ENCODE peak calls at places on chromosomes 11 and 22, in seven cellular contexts. One of them, this sample, is unnamed.

GRCh38 chr11:7486731-7487130 is 1.4 kb downstream of the OLFML1 start:
- DNase-seq in adipocyte: peak; percentile 48
- DNase-seq in psoas muscle: no peak
- DNase-seq in HCT116: no peak
- DNase-seq in tibial nerve: no peak
- DNase-seq in GM06990: no peak
- DNase-seq in BJ: no peak
- DNase-seq in this sample: no peak

GRCh38 chr11:46490576-46491100 is 99.1 kb upstream of the CHRM4 start:
- DNase-seq in GM06990: no peak
- DNase-seq in HCT116: no peak
- DNase-seq in psoas muscle: no peak
- DNase-seq in adipocyte: no peak
- DNase-seq in BJ: no peak
- DNase-seq in tibial nerve: no peak
- DNase-seq in this sample: no peak

GRCh38 chr11:119691020-119691666 is 37.9 kb downstream of the NECTIN1 start:
- DNase-seq in adipocyte: no peak
- DNase-seq in GM06990: no peak
- DNase-seq in psoas muscle: no peak
- DNase-seq in HCT116: no peak
- DNase-seq in BJ: no peak
- DNase-seq in tibial nerve: no peak
- DNase-seq in this sample: no peak

GRCh38 chr22:36239150-36239400 is 252 bp downstream of the APOL2 start:
- DNase-seq in tibial nerve: no peak
- DNase-seq in HCT116: no peak
- DNase-seq in GM06990: no peak
- DNase-seq in psoas muscle: peak; percentile 18
- DNase-seq in adipocyte: no peak
- DNase-seq in BJ: no peak
- DNase-seq in this sample: no peak

GRCh38 chr11:65188486-65188885 is 6.8 kb downstream of the CAPN1 start:
- DNase-seq in GM06990: no peak
- DNase-seq in psoas muscle: no peak
- DNase-seq in tibial nerve: no peak
- DNase-seq in adipocyte: no peak
- DNase-seq in HCT116: no peak
- DNase-seq in BJ: no peak
- DNase-seq in this sample: no peak

GRCh38 chr11:28636033-28636432 is 527.8 kb downstream of the METTL15 start:
- DNase-seq in psoas muscle: no peak
- DNase-seq in adipocyte: peak; percentile 17
- DNase-seq in BJ: no peak
- DNase-seq in HCT116: no peak
- DNase-seq in GM06990: no peak
- DNase-seq in tibial nerve: no peak
- DNase-seq in this sample: no peak

GRCh38 chr22:46731246-46732040 is 6.6 kb downstream of the CERK start:
- DNase-seq in adipocyte: peak; percentile 39
- DNase-seq in GM06990: no peak
- DNase-seq in HCT116: no peak
- DNase-seq in BJ: no peak
- DNase-seq in psoas muscle: peak; percentile 58
- DNase-seq in tibial nerve: no peak
- DNase-seq in this sample: no peak

GRCh38 chr22:22548910-22549309 is 10.2 kb downstream of the PRAME start:
- DNase-seq in tibial nerve: no peak
- DNase-seq in BJ: no peak
- DNase-seq in adipocyte: no peak
- DNase-seq in GM06990: no peak
- DNase-seq in psoas muscle: no peak
- DNase-seq in HCT116: no peak
- DNase-seq in this sample: no peak

GRCh38 chr22:29150701-29151100 is 55.0 kb upstream of the EMID1 start:
- DNase-seq in GM06990: no peak
- DNase-seq in adipocyte: no peak
- DNase-seq in psoas muscle: no peak
- DNase-seq in BJ: no peak
- DNase-seq in tibial nerve: no peak
- DNase-seq in HCT116: no peak
- DNase-seq in this sample: no peak

GRCh38 chr11:65390099-65390941 is 3.9 kb downstream of the FRMD8 start:
- DNase-seq in tibial nerve: no peak
- DNase-seq in adipocyte: peak; percentile 31
- DNase-seq in HCT116: no peak
- DNase-seq in GM06990: no peak
- DNase-seq in psoas muscle: no peak
- DNase-seq in BJ: no peak
- DNase-seq in this sample: no peak

GRCh38 chr11:18749681-18750319 is 23.8 kb upstream of the IGSF22 start:
- DNase-seq in HCT116: no peak
- DNase-seq in tibial nerve: no peak
- DNase-seq in BJ: no peak
- DNase-seq in psoas muscle: no peak
- DNase-seq in GM06990: no peak
- DNase-seq in adipocyte: peak; percentile 71
- DNase-seq in this sample: peak; percentile 81

GRCh38 chr22:20084547-20085413 is 4.7 kb downstream of the DGCR8 start:
- DNase-seq in GM06990: no peak
- DNase-seq in psoas muscle: no peak
- DNase-seq in HCT116: no peak
- DNase-seq in tibial nerve: no peak
- DNase-seq in BJ: no peak
- DNase-seq in adipocyte: peak; percentile 8
- DNase-seq in this sample: no peak

DNA sequence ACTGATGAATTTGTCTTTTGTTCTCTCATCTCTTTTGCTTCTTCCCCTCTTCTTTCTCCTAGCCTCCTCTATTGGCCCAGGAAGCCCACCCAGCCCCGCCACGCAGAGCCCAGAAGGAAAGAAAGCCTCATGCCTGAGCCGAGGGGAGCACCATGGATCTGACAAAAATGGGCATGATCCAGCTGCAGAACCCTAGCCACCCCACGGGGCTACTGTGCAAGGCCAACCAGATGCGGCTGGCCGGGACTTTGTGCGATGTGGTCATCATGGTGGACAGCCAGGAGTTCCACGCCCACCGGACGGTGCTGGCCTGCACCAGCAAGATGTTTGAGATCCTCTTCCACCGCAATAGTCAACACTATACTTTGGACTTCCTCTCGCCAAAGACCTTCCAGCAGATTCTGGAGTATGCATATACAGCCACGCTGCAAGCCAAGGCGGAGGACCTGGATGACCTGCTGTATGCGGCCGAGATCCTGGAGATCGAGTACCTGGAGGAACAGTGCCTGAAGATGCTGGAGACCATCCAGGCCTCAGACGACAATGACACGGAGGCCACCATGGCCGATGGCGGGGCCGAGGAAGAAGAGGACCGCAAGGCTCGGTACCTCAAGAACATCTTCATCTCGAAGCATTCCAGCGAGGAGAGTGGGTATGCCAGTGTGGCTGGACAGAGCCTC is 3.8 kb downstream of the ZBTB16 start:
- DNase-seq in adipocyte: no peak
- DNase-seq in HCT116: no peak
- DNase-seq in psoas muscle: peak; percentile 78
- DNase-seq in tibial nerve: no peak
- DNase-seq in GM06990: no peak
- DNase-seq in BJ: no peak
- DNase-seq in this sample: no peak
- H3K4me3 ChIP-seq in adipocyte: peak overlapping the region; percentile 94
- H3K4me3 ChIP-seq in HCT116: no peak overlapping the region
- H3K4me3 ChIP-seq in psoas muscle: peak overlapping the region; percentile 97
- H3K4me3 ChIP-seq in tibial nerve: peak overlapping the region; percentile 67
- H3K4me3 ChIP-seq in GM06990: no peak overlapping the region
- H3K4me3 ChIP-seq in BJ: no peak overlapping the region
- H3K4me3 ChIP-seq in this sample: no peak overlapping the region

GRCh38 chr11:10304495-10305261 is at the start of gene ADM:
- DNase-seq in HCT116: peak; percentile 91
- DNase-seq in BJ: peak; percentile 71
- DNase-seq in adipocyte: peak; percentile 98
- DNase-seq in psoas muscle: peak; percentile 93
- DNase-seq in tibial nerve: peak; percentile 83
- DNase-seq in GM06990: peak; percentile 53
- DNase-seq in this sample: peak; percentile 94
- H3K27me3 ChIP-seq in HCT116: no peaks in the 10 kb centered on the region
- H3K27me3 ChIP-seq in BJ: no peaks in the 10 kb centered on the region
- H3K27me3 ChIP-seq in adipocyte: no peaks in the 10 kb centered on the region
- H3K27me3 ChIP-seq in psoas muscle: no peaks in the 10 kb centered on the region
- H3K27me3 ChIP-seq in tibial nerve: no peaks in the 10 kb centered on the region
- H3K27me3 ChIP-seq in GM06990: peaks cover 8% of the 10 kb centered on the region
- H3K27me3 ChIP-seq in this sample: no peaks in the 10 kb centered on the region

DNA sequence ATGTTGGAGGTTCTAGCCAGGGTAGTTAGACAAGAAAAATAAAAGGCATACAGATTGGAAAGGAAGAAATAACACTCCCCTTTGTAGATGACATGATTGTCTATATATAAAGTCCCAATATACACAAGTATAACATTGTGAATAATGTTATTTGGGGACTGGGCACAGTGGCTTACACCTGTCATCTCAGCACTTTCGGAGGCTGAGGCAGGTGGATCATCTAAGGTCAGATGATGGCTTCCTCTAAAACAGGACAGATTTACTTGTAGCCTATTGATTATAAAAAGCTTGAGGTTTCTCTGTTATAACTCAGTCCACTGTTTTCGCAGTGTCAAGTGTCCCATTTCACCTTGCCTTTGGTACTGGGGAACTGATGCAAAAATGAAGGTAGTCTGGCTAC is 19.6 kb downstream of the ATM start:
- DNase-seq in tibial nerve: no peak
- DNase-seq in GM06990: no peak
- DNase-seq in HCT116: no peak
- DNase-seq in BJ: no peak
- DNase-seq in psoas muscle: no peak
- DNase-seq in adipocyte: no peak
- DNase-seq in this sample: no peak
- H3K36me3 ChIP-seq in tibial nerve: no peaks in the 10 kb centered on the region
- H3K36me3 ChIP-seq in GM06990: no peaks in the 10 kb centered on the region
- H3K36me3 ChIP-seq in HCT116: no peaks in the 10 kb centered on the region
- H3K36me3 ChIP-seq in BJ: peaks cover 1% of the 10 kb centered on the region
- H3K36me3 ChIP-seq in psoas muscle: no peaks in the 10 kb centered on the region
- H3K36me3 ChIP-seq in adipocyte: peaks cover 57% of the 10 kb centered on the region
- H3K36me3 ChIP-seq in this sample: peaks cover 14% of the 10 kb centered on the region

GRCh38 chr11:44310456-44311272 is 725 bp upstream of the ALX4 start:
- DNase-seq in HCT116: no peak
- DNase-seq in BJ: no peak
- DNase-seq in tibial nerve: no peak
- DNase-seq in adipocyte: no peak
- DNase-seq in GM06990: no peak
- DNase-seq in psoas muscle: no peak
- DNase-seq in this sample: no peak
- H3K4me3 ChIP-seq in HCT116: no peak overlapping the region
- H3K4me3 ChIP-seq in BJ: peak overlapping the region; percentile 47
- H3K4me3 ChIP-seq in tibial nerve: no peak overlapping the region
- H3K4me3 ChIP-seq in adipocyte: no peak overlapping the region
- H3K4me3 ChIP-seq in GM06990: no peak overlapping the region
- H3K4me3 ChIP-seq in psoas muscle: peak overlapping the region; percentile 61
- H3K4me3 ChIP-seq in this sample: no peak overlapping the region

DNA sequence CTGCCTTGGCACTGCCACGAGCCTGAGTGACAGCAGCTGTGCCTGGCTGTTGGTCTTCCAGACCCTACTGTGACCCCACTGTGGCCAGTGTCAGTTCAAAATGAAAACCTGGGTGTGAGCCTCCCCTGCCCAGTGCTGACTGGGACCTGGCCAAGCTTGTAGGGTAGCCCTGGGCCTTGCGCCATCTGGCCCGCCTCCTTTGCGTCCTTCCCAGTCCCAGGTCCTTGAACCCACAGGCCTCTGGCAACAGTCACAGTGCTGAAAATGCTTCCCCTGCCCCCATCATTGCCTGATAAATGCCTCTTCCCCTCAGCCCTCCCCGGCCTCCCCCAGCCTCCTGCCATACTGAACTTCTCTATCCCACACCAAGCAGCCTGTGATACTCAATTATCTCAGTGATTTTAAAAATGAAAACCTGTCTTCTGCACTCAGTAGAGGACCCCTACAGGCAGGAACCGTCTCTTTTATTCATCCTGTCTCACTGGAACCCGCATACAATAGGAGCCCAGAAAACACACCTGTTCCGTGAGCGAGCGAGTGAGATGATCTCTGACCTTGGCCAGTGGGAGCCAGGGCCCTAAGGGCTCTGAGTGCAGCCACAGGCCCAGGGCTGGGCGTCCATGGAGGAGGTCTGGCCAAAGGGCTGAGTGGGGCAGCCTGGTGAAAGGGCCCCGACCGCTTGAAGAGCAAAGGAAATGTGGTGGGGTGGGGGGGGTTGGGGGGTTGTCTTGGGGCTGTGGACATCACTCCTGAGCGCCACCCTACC is 49.6 kb upstream of the TTLL12 start:
- DNase-seq in psoas muscle: peak; percentile 43
- DNase-seq in adipocyte: no peak
- DNase-seq in BJ: no peak
- DNase-seq in HCT116: no peak
- DNase-seq in tibial nerve: no peak
- DNase-seq in GM06990: no peak
- DNase-seq in this sample: no peak
- H3K27me3 ChIP-seq in psoas muscle: no peaks in the 10 kb centered on the region
- H3K27me3 ChIP-seq in adipocyte: peaks cover 83% of the 10 kb centered on the region
- H3K27me3 ChIP-seq in BJ: peaks cover 5% of the 10 kb centered on the region
- H3K27me3 ChIP-seq in HCT116: no peaks in the 10 kb centered on the region
- H3K27me3 ChIP-seq in tibial nerve: no peaks in the 10 kb centered on the region
- H3K27me3 ChIP-seq in GM06990: peaks cover 2% of the 10 kb centered on the region
- H3K27me3 ChIP-seq in this sample: no peaks in the 10 kb centered on the region

GRCh38 chr11:133636686-133637085 is 104.4 kb upstream of the OPCML start:
- DNase-seq in HCT116: no peak
- DNase-seq in GM06990: no peak
- DNase-seq in tibial nerve: no peak
- DNase-seq in adipocyte: no peak
- DNase-seq in BJ: no peak
- DNase-seq in psoas muscle: no peak
- DNase-seq in this sample: no peak
- H3K36me3 ChIP-seq in HCT116: no peaks in the 10 kb centered on the region
- H3K36me3 ChIP-seq in GM06990: no peaks in the 10 kb centered on the region
- H3K36me3 ChIP-seq in tibial nerve: no peaks in the 10 kb centered on the region
- H3K36me3 ChIP-seq in adipocyte: no peaks in the 10 kb centered on the region
- H3K36me3 ChIP-seq in BJ: no peaks in the 10 kb centered on the region
- H3K36me3 ChIP-seq in psoas muscle: no peaks in the 10 kb centered on the region
- H3K36me3 ChIP-seq in this sample: no peaks in the 10 kb centered on the region